ENCODE peak calls at places on chromosomes 6 and 20, in seven cellular contexts. J is stimulated activated naive CD8-positive, alpha-beta T cell treated with anti-CD3 and anti-CD28 coated beads, Interleukin-15, Interleukin-2, amounts not matched to agents 100 U/mL and 50 U/mL, for 24 hours; B is SHP77 treated with DMSO at 0.1 percent for 48 hours; Q is osteocyte; S is AML-193; G is NAMALWA; H is AG08396. Z is an unnamed sample.

GRCh38 chr6:3324262-3324942 is 65.7 kb downstream of the PSMG4 start:
- DNase-seq in B (no peak), H (peak; percentile 48), G (no peak), S (no peak), Q (no peak), J (peak; percentile 47), Z (no peak)

GRCh38 chr6:6405997-6406699 is 85.7 kb upstream of the F13A1 start:
- DNase-seq in S (no peak), H (no peak), J (no peak), B (no peak), G (no peak), Q (no peak), Z (no peak)

GRCh38 chr6:169571123-169571962 is 130.5 kb downstream of the WDR27 start:
- DNase-seq in B (no peak), H (peak; percentile 67), J (no peak), G (no peak), S (no peak), Q (no peak), Z (no peak)

GRCh38 chr6:125307150-125307838 is 5.5 kb upstream of the HDDC2 start:
- DNase-seq in S (no peak), B (no peak), J (no peak), G (no peak), H (no peak), Q (no peak), Z (no peak)

GRCh38 chr20:54179946-54180345 is 6.2 kb upstream of the CYP24A1 start:
- DNase-seq in G (no peak), H (no peak), J (no peak), Q (no peak), B (no peak), S (no peak), Z (no peak)

GRCh38 chr6:146578054-146578453 is 20.7 kb upstream of the ADGB start:
- DNase-seq in J (no peak), G (no peak), B (no peak), S (no peak), H (no peak), Q (no peak), Z (no peak)

GRCh38 chr6:143674466-143675114 is 3.2 kb upstream of the PHACTR2 start:
- DNase-seq in J (no peak), B (no peak), S (no peak), G (no peak), H (no peak), Q (no peak), Z (no peak)

GRCh38 chr6:46584586-46584985 is 68.0 kb downstream of the CYP39A1 start:
- DNase-seq in S (no peak), B (no peak), G (no peak), H (no peak), Q (no peak), J (no peak), Z (no peak)

GRCh38 chr20:55650609-55651228 is 354.6 kb downstream of the CBLN4 start:
- DNase-seq in J (no peak), Q (no peak), B (no peak), G (no peak), H (no peak), S (no peak), Z (no peak)

Z was measured in iPS-NIHi11.